ENCODE peak calls at places on chromosomes 5 and 9, in four cellular contexts. One of them, this sample, is unnamed.
A peak's percentile ranks its signal among the peaks of the same experiment; 100 is the strongest.

GRCh38 chr9:98075332-98075805 is 18.8 kb downstream of the NANS start:
- DNase-seq in psoas muscle: no peak
- DNase-seq in A673: peak; percentile 63
- DNase-seq in fibroblast of pulmonary artery: peak; percentile 72
- DNase-seq in this sample: peak; percentile 77

GRCh38 chr5:167763772-167764171 is 527.7 kb upstream of the WWC1 start:
- DNase-seq in fibroblast of pulmonary artery: peak; percentile 59
- DNase-seq in psoas muscle: no peak
- DNase-seq in A673: no peak
- DNase-seq in this sample: peak; percentile 85

GRCh38 chr5:174239718-174240117 is 194.2 kb downstream of the NSG2 start:
- DNase-seq in psoas muscle: peak; percentile 23
- DNase-seq in fibroblast of pulmonary artery: no peak
- DNase-seq in A673: no peak
- DNase-seq in this sample: no peak

GRCh38 chr9:116421006-116421538 is 266.0 kb upstream of the TRIM32 start:
- DNase-seq in psoas muscle: no peak
- DNase-seq in A673: no peak
- DNase-seq in fibroblast of pulmonary artery: peak; percentile 46
- DNase-seq in this sample: peak; percentile 54

GRCh38 chr9:126276056-126276728 is 50.4 kb upstream of the MVB12B start:
- DNase-seq in psoas muscle: no peak
- DNase-seq in fibroblast of pulmonary artery: no peak
- DNase-seq in A673: no peak
- DNase-seq in this sample: no peak

GRCh38 chr9:18550286-18550685 is 76.3 kb downstream of the ADAMTSL1 start:
- DNase-seq in fibroblast of pulmonary artery: no peak
- DNase-seq in psoas muscle: no peak
- DNase-seq in A673: no peak
- DNase-seq in this sample: no peak

GRCh38 chr5:43601454-43602260 is 1.3 kb upstream of the NNT start:
- DNase-seq in A673: peak; percentile 68
- DNase-seq in psoas muscle: no peak
- DNase-seq in fibroblast of pulmonary artery: peak; percentile 27
- DNase-seq in this sample: peak; percentile 29

GRCh38 chr5:126745259-126745992 is 31.5 kb upstream of the LMNB1 start:
- DNase-seq in fibroblast of pulmonary artery: no peak
- DNase-seq in psoas muscle: no peak
- DNase-seq in A673: no peak
- DNase-seq in this sample: no peak

GRCh38 chr9:14512942-14513341 is 180.3 kb downstream of the ZDHHC21 start:
- DNase-seq in psoas muscle: no peak
- DNase-seq in fibroblast of pulmonary artery: no peak
- DNase-seq in A673: no peak
- DNase-seq in this sample: no peak

GRCh38 chr5:154813736-154814135 is 36.7 kb downstream of the FAXDC2 start:
- DNase-seq in fibroblast of pulmonary artery: no peak
- DNase-seq in A673: no peak
- DNase-seq in psoas muscle: no peak
- DNase-seq in this sample: no peak

GRCh38 chr9:98222885-98223640 is 30.6 kb upstream of the CORO2A start:
- DNase-seq in fibroblast of pulmonary artery: peak; percentile 97
- DNase-seq in psoas muscle: no peak
- DNase-seq in A673: peak; percentile 81
- DNase-seq in this sample: peak; percentile 99

GRCh38 chr5:59171131-59171530 is 588.3 kb downstream of the RAB3C start:
- DNase-seq in fibroblast of pulmonary artery: no peak
- DNase-seq in A673: no peak
- DNase-seq in psoas muscle: no peak
- DNase-seq in this sample: no peak

GRCh38 chr5:57841671-57842375 is 359.2 kb upstream of the ACTBL2 start:
- DNase-seq in A673: peak; percentile 86
- DNase-seq in fibroblast of pulmonary artery: peak; percentile 96
- DNase-seq in psoas muscle: no peak
- DNase-seq in this sample: peak; percentile 96

GRCh38 chr9:136364369-136364748 is 815 bp upstream of the DNLZ start:
- DNase-seq in fibroblast of pulmonary artery: no peak
- DNase-seq in A673: no peak
- DNase-seq in psoas muscle: no peak
- DNase-seq in this sample: no peak

GRCh38 chr5:53373420-53374188 is 106.8 kb upstream of the FST start:
- DNase-seq in A673: no peak
- DNase-seq in fibroblast of pulmonary artery: peak; percentile 72
- DNase-seq in psoas muscle: no peak
- DNase-seq in this sample: peak; percentile 70

GRCh38 chr9:128632486-128632885 is 24.2 kb downstream of the DYNC2I2 start:
- DNase-seq in fibroblast of pulmonary artery: no peak
- DNase-seq in A673: no peak
- DNase-seq in psoas muscle: no peak
- DNase-seq in this sample: no peak

GRCh38 chr5:108481355-108481931 is 99.5 kb upstream of the FBXL17 start:
- DNase-seq in fibroblast of pulmonary artery: peak; percentile 46
- DNase-seq in A673: peak; percentile 70
- DNase-seq in psoas muscle: no peak
- DNase-seq in this sample: peak; percentile 43

GRCh38 chr5:37871023-37871815 is 31.4 kb upstream of the GDNF start:
- DNase-seq in psoas muscle: no peak
- DNase-seq in A673: no peak
- DNase-seq in fibroblast of pulmonary artery: peak; percentile 9
- DNase-seq in this sample: peak; percentile 66

GRCh38 chr5:149610583-149611250 is 29.4 kb downstream of the ARHGEF37 start:
- DNase-seq in psoas muscle: no peak
- DNase-seq in fibroblast of pulmonary artery: no peak
- DNase-seq in A673: no peak
- DNase-seq in this sample: no peak

GRCh38 chr9:15389173-15389572 is 33.5 kb upstream of the SNAPC3 start:
- DNase-seq in fibroblast of pulmonary artery: no peak
- DNase-seq in psoas muscle: no peak
- DNase-seq in A673: no peak
- DNase-seq in this sample: no peak

GRCh38 chr9:134348404-134349155 is 22.3 kb downstream of the RXRA start:
- DNase-seq in fibroblast of pulmonary artery: no peak
- DNase-seq in A673: no peak
- DNase-seq in psoas muscle: no peak
- DNase-seq in this sample: no peak

GRCh38 chr5:71865202-71865601 is 146.1 kb downstream of the CARTPT start:
- DNase-seq in A673: no peak
- DNase-seq in fibroblast of pulmonary artery: peak; percentile 74
- DNase-seq in psoas muscle: no peak
- DNase-seq in this sample: peak; percentile 94

GRCh38 chr9:120777229-120777628 is 16.0 kb downstream of the FBXW2 start:
- DNase-seq in A673: no peak
- DNase-seq in psoas muscle: no peak
- DNase-seq in fibroblast of pulmonary artery: no peak
- DNase-seq in this sample: no peak

GRCh38 chr9:14704281-14704680 is 11.0 kb upstream of the ZDHHC21 start:
- DNase-seq in A673: no peak
- DNase-seq in psoas muscle: no peak
- DNase-seq in fibroblast of pulmonary artery: no peak
- DNase-seq in this sample: no peak

GRCh38 chr9:121171236-121171635 is 30.4 kb downstream of the RAB14 start:
- DNase-seq in fibroblast of pulmonary artery: no peak
- DNase-seq in A673: no peak
- DNase-seq in psoas muscle: no peak
- DNase-seq in this sample: no peak

GRCh38 chr9:72589684-72590555 is 68.5 kb downstream of the TMC1 start:
- DNase-seq in psoas muscle: no peak
- DNase-seq in A673: peak; percentile 45
- DNase-seq in fibroblast of pulmonary artery: peak; percentile 50
- DNase-seq in this sample: peak; percentile 71

GRCh38 chr5:6837519-6838110 is 124.4 kb downstream of the TENT4A start:
- DNase-seq in A673: peak; percentile 63
- DNase-seq in fibroblast of pulmonary artery: no peak
- DNase-seq in psoas muscle: no peak
- DNase-seq in this sample: no peak

GRCh38 chr5:120055858-120056257 is 408.2 kb upstream of the PRR16 start:
- DNase-seq in A673: peak; percentile 11
- DNase-seq in fibroblast of pulmonary artery: peak; percentile 79
- DNase-seq in psoas muscle: no peak
- DNase-seq in this sample: peak; percentile 84

GRCh38 chr5:173764321-173765029 is 123.7 kb upstream of the CPEB4 start:
- DNase-seq in A673: no peak
- DNase-seq in fibroblast of pulmonary artery: peak; percentile 94
- DNase-seq in psoas muscle: peak; percentile 88
- DNase-seq in this sample: peak; percentile 93

GRCh38 chr5:178107889-178108288 is 5.4 kb upstream of the N4BP3 start:
- DNase-seq in psoas muscle: no peak
- DNase-seq in A673: no peak
- DNase-seq in fibroblast of pulmonary artery: no peak
- DNase-seq in this sample: no peak

GRCh38 chr5:132388244-132389050 is 18.9 kb downstream of the SLC22A5 start:
- DNase-seq in fibroblast of pulmonary artery: peak; percentile 43
- DNase-seq in A673: no peak
- DNase-seq in psoas muscle: no peak
- DNase-seq in this sample: peak; percentile 81

GRCh38 chr9:133115604-133116345 is 5.3 kb downstream of the RALGDS start:
- DNase-seq in fibroblast of pulmonary artery: no peak
- DNase-seq in A673: peak; percentile 81
- DNase-seq in psoas muscle: peak; percentile 36
- DNase-seq in this sample: no peak

GRCh38 chr5:112276996-112277395 is 142.1 kb downstream of the EPB41L4A start:
- DNase-seq in fibroblast of pulmonary artery: no peak
- DNase-seq in A673: no peak
- DNase-seq in psoas muscle: no peak
- DNase-seq in this sample: no peak

GRCh38 chr5:141338538-141339306 is at the start of gene PCDHGA2:
- DNase-seq in A673: peak; percentile 65
- DNase-seq in fibroblast of pulmonary artery: peak; percentile 76
- DNase-seq in psoas muscle: no peak
- DNase-seq in this sample: peak; percentile 68
- H3K4me3 ChIP-seq in A673: no peak within 1 kb of the TSS
- H3K4me3 ChIP-seq in fibroblast of pulmonary artery: peak within 1 kb of the TSS; percentile 53
- H3K4me3 ChIP-seq in psoas muscle: peak within 1 kb of the TSS; percentile 60
- H3K4me3 ChIP-seq in this sample: peak within 1 kb of the TSS; percentile 57

GRCh38 chr5:130549884-130550552 is 615.0 kb downstream of the HINT1 start:
- DNase-seq in A673: peak; percentile 40
- DNase-seq in fibroblast of pulmonary artery: peak; percentile 86
- DNase-seq in psoas muscle: peak; percentile 12
- DNase-seq in this sample: peak; percentile 68

GRCh38 chr5:130546216-130546615 is 618.8 kb downstream of the HINT1 start:
- DNase-seq in psoas muscle: no peak
- DNase-seq in A673: no peak
- DNase-seq in fibroblast of pulmonary artery: no peak
- DNase-seq in this sample: no peak

GRCh38 chr5:130550553-130550940 is 614.5 kb downstream of the HINT1 start:
- DNase-seq in A673: no peak
- DNase-seq in psoas muscle: no peak
- DNase-seq in fibroblast of pulmonary artery: no peak
- DNase-seq in this sample: no peak

GRCh38 chr5:130541617-130542221 is 623.3 kb downstream of the HINT1 start:
- DNase-seq in fibroblast of pulmonary artery: peak; percentile 74
- DNase-seq in psoas muscle: no peak
- DNase-seq in A673: no peak
- DNase-seq in this sample: peak; percentile 72

DNA sequence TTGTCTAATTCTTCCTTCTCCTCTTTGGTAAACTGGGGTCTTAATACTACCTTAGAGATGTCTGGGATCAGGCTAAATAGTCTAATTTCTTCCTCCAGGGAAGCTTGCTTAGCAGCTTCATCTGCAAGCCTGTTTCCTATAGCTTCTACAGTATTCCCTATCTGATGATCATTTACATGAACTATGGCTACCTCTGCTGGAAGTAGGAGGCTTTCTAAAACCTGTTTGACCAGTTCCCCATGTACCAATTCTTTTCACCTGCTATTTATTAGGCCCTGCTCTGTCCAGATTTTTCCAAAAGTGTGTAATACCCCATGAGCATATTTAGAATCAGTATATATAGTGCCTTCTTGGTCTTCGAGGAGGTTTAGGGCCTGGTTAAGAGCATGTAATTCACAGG is 619.8 kb downstream of the HINT1 start:
- DNase-seq in A673: no peak
- DNase-seq in psoas muscle: no peak
- DNase-seq in fibroblast of pulmonary artery: no peak
- DNase-seq in this sample: no peak
- TF ChIP-seq CTCF in A673: no peak
- TF ChIP-seq CTCF in psoas muscle: no peak
- TF ChIP-seq CTCF in fibroblast of pulmonary artery: no peak
- TF ChIP-seq CTCF in this sample: no peak

GRCh38 chr5:135400866-135401265 is 1.8 kb upstream of the MACROH2A1 start:
- DNase-seq in fibroblast of pulmonary artery: no peak
- DNase-seq in A673: no peak
- DNase-seq in psoas muscle: no peak
- DNase-seq in this sample: no peak
- H3K4me3 ChIP-seq in fibroblast of pulmonary artery: no peak overlapping the region
- H3K4me3 ChIP-seq in A673: no peak overlapping the region
- H3K4me3 ChIP-seq in psoas muscle: no peak overlapping the region
- H3K4me3 ChIP-seq in this sample: no peak overlapping the region

GRCh38 chr5:77087484-77088291 is 603 bp upstream of the ZBED3 start:
- DNase-seq in psoas muscle: peak; percentile 26
- DNase-seq in fibroblast of pulmonary artery: peak; percentile 61
- DNase-seq in A673: peak; percentile 10
- DNase-seq in this sample: peak; percentile 60

GRCh38 chr5:77082280-77082679 is 4.8 kb downstream of the ZBED3 start:
- DNase-seq in fibroblast of pulmonary artery: no peak
- DNase-seq in psoas muscle: no peak
- DNase-seq in A673: no peak
- DNase-seq in this sample: no peak

GRCh38 chr5:77080905-77081304 is 6.2 kb downstream of the ZBED3 start:
- DNase-seq in A673: no peak
- DNase-seq in psoas muscle: no peak
- DNase-seq in fibroblast of pulmonary artery: no peak
- DNase-seq in this sample: no peak

GRCh38 chr5:77083088-77083487 is 4.0 kb downstream of the ZBED3 start:
- DNase-seq in A673: no peak
- DNase-seq in psoas muscle: no peak
- DNase-seq in fibroblast of pulmonary artery: no peak
- DNase-seq in this sample: no peak

GRCh38 chr5:77086611-77087483 is at the start of gene ZBED3:
- DNase-seq in fibroblast of pulmonary artery: peak; percentile 90
- DNase-seq in psoas muscle: peak; percentile 66
- DNase-seq in A673: peak; percentile 94
- DNase-seq in this sample: peak; percentile 87
- TF ChIP-seq CTCF in fibroblast of pulmonary artery: peak; percentile 19
- TF ChIP-seq CTCF in psoas muscle: no peak
- TF ChIP-seq CTCF in A673: peak; percentile 51
- TF ChIP-seq CTCF in this sample: peak; percentile 11

DNA sequence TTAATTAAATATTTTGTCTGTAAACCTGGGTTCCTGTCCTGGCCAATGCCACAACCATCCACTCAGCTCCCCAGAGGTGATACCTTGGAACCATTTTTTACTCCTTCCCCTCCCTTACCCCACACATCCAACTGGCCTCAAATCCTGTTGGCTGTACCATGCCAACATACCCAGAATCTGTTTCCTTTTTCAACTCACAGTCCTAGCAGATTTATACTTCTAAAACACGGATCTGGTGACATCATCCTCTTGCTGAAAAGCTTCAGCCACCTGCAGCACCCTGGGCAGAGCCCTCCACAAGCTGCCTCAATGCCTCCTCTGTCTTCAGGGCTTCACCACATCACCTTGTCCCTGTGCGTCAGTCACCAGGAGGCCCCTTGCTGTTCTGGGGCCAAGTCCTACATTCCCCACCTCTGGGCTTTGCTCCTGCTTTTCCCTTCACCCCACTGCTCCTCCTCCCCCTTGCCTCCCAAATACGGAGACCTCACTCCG is 14.9 kb downstream of the SEMA6A start:
- DNase-seq in psoas muscle: no peak
- DNase-seq in fibroblast of pulmonary artery: no peak
- DNase-seq in A673: no peak
- DNase-seq in this sample: no peak
- H3K4me3 ChIP-seq in psoas muscle: no peak overlapping the region
- H3K4me3 ChIP-seq in fibroblast of pulmonary artery: no peak overlapping the region
- H3K4me3 ChIP-seq in A673: no peak overlapping the region
- H3K4me3 ChIP-seq in this sample: no peak overlapping the region

GRCh38 chr5:343461-344401 is 22.2 kb downstream of the AHRR start:
- DNase-seq in psoas muscle: peak; percentile 50
- DNase-seq in fibroblast of pulmonary artery: peak; percentile 70
- DNase-seq in A673: peak; percentile 80
- DNase-seq in this sample: peak; percentile 65
- TF ChIP-seq CTCF in psoas muscle: no peak
- TF ChIP-seq CTCF in fibroblast of pulmonary artery: no peak
- TF ChIP-seq CTCF in A673: no peak
- TF ChIP-seq CTCF in this sample: no peak

This sample was measured in fibroblast of the aortic adventitia.